ENCODE peak calls at places on chromosomes 5 and 9, in nine cellular contexts. A is fibroblast of lung, E is stomach, L is cardiac muscle cell, H is colonic mucosa, R is lower leg skin, T is EL, W is GM10248, G is GM23248. Z is an unnamed sample.

GRCh38 chr9:92187989-92188714 is 72.9 kb upstream of the SPTLC1 start:
- DNase-seq in A (peak), R (no peak), E (no peak), T (no peak), G (no peak), L (no peak), W (no peak), H (no peak), Z (no peak)

GRCh38 chr9:125517577-125517976 is 189.4 kb downstream of the MAPKAP1 start:
- DNase-seq in E (no peak), H (no peak), W (no peak), A (no peak), R (no peak), T (no peak), L (no peak), G (no peak), Z (no peak)

GRCh38 chr5:176608142-176608705 is 1.7 kb downstream of the GPRIN1 start:
- DNase-seq in E (no peak), A (no peak), W (no peak), T (no peak), L (no peak), R (no peak), G (no peak), H (no peak), Z (no peak)

GRCh38 chr5:148615644-148616283 is 38.6 kb downstream of the HTR4 start:
- DNase-seq in E (no peak), H (no peak), W (no peak), T (peak), L (no peak), A (peak), G (peak), R (no peak), Z (no peak)

GRCh38 chr9:116809656-116810055 is 122.6 kb downstream of the TRIM32 start:
- DNase-seq in E (no peak), H (no peak), W (no peak), R (no peak), T (no peak), A (no peak), G (no peak), L (no peak), Z (no peak)

GRCh38 chr5:81093536-81094196 is 133.5 kb downstream of the RASGRF2 start:
- DNase-seq in L (no peak), A (no peak), T (no peak), R (no peak), H (no peak), E (no peak), W (no peak), G (no peak), Z (no peak)

GRCh38 chr5:39513236-39513635 is 88.5 kb upstream of the DAB2 start:
- DNase-seq in E (no peak), A (peak), T (peak), R (no peak), G (peak), L (no peak), W (no peak), H (peak), Z (no peak)

GRCh38 chr5:77679791-77680190 is 41.3 kb upstream of the OTP start:
- DNase-seq in G (peak), T (peak), R (no peak), A (no peak), E (no peak), L (no peak), H (no peak), W (no peak), Z (no peak)

GRCh38 chr9:34628656-34629491 is at the start of gene ARID3C:
- DNase-seq in E (peak), A (no peak), R (no peak), W (peak), H (no peak), T (no peak), G (peak), L (peak), Z (no peak)

GRCh38 chr5:34658023-34658422 is 1.9 kb downstream of the RAI14 start:
- DNase-seq in W (no peak), L (no peak), T (peak), G (peak), R (no peak), A (peak), H (no peak), E (no peak), Z (no peak)

GRCh38 chr9:17535176-17535575 is 43.7 kb upstream of the SH3GL2 start:
- DNase-seq in H (no peak), E (no peak), T (no peak), G (no peak), W (no peak), A (no peak), L (no peak), R (no peak), Z (no peak)

GRCh38 chr5:176889321-176890280 is 9.5 kb downstream of the HK3 start:
- DNase-seq in W (no peak), H (no peak), R (no peak), T (no peak), G (no peak), A (no peak), L (no peak), E (no peak), Z (no peak)

GRCh38 chr9:112360047-112360804 is 19.7 kb upstream of the HSDL2 start:
- DNase-seq in E (no peak), W (no peak), G (peak), L (no peak), R (no peak), H (no peak), T (peak), A (peak), Z (no peak)

GRCh38 chr5:102375256-102375655 is 79.2 kb upstream of the SLCO4C1 start:
- DNase-seq in G (peak), W (no peak), E (no peak), A (no peak), T (no peak), H (no peak), L (no peak), R (no peak), Z (no peak)

GRCh38 chr5:148639081-148639480 is 15.2 kb downstream of the HTR4 start:
- DNase-seq in H (no peak), A (no peak), R (no peak), G (no peak), L (no peak), W (no peak), E (no peak), T (no peak), Z (no peak)

GRCh38 chr9:134585746-134586706 is 55.6 kb upstream of the COL5A1 start:
- DNase-seq in W (no peak), A (peak), L (no peak), H (peak), G (peak), R (no peak), E (no peak), T (peak), Z (no peak)

GRCh38 chr5:58599217-58599616 is 16.3 kb downstream of the RAB3C start:
- DNase-seq in W (no peak), E (no peak), T (no peak), R (no peak), L (no peak), A (no peak), H (no peak), G (no peak), Z (no peak)

GRCh38 chr5:110815916-110816605 is 77.3 kb downstream of the SLC25A46 start:
- DNase-seq in H (no peak), T (peak), A (peak), R (no peak), G (no peak), L (no peak), E (no peak), W (no peak), Z (no peak)

GRCh38 chr5:158589939-158590338 is 509.8 kb downstream of the EBF1 start:
- DNase-seq in G (no peak), T (peak), R (no peak), W (no peak), A (peak), H (no peak), L (no peak), E (no peak), Z (no peak)

GRCh38 chr9:128055222-128056040 is 11.7 kb downstream of the NAIF1 start:
- DNase-seq in R (peak), G (no peak), H (no peak), L (no peak), E (peak), T (no peak), W (no peak), A (no peak), Z (no peak)

GRCh38 chr5:108266235-108266634 is 115.7 kb downstream of the FBXL17 start:
- DNase-seq in W (no peak), L (peak), G (peak), T (peak), R (no peak), H (no peak), E (no peak), A (peak), Z (no peak)

GRCh38 chr5:6365142-6365976 is 13.0 kb downstream of the MED10 start:
- DNase-seq in T (peak), W (no peak), A (peak), H (no peak), L (no peak), E (peak), R (no peak), G (peak), Z (no peak)

Z was measured in thoracic aorta.